ENCODE peak calls at places on chromosome 6, in nine cellular contexts. L, B, I, U, H, S, R, Z and X are unnamed samples.

GRCh38 chr6:45478235-45478634 is 100.5 kb upstream of the SUPT3H start:
- DNase-seq in S (no peak), H (no peak), B (no peak), U (no peak), R (no peak), L (no peak), Z (peak; percentile 71), I (no peak), X (peak; percentile 45)

GRCh38 chr6:40427196-40427595 is 160.0 kb downstream of the LRFN2 start:
- DNase-seq in L (no peak), H (no peak), I (no peak), Z (no peak), B (no peak), S (no peak), R (no peak), U (no peak), X (no peak)

GRCh38 chr6:81950877-81951276 is 198.4 kb upstream of the TENT5A start:
- DNase-seq in R (no peak), L (no peak), Z (peak; percentile 63), B (no peak), H (peak; percentile 71), S (no peak), U (no peak), I (no peak), X (peak; percentile 37)

GRCh38 chr6:149896491-149896890 is 1.4 kb downstream of the RAET1E start:
- DNase-seq in B (no peak), H (no peak), R (no peak), U (no peak), I (peak; percentile 41), Z (peak; percentile 18), S (no peak), L (no peak), X (no peak)

GRCh38 chr6:73722318-73723060 is 26.5 kb downstream of the CD109 start:
- DNase-seq in I (no peak), Z (peak; percentile 91), H (peak; percentile 80), R (peak; percentile 17), L (no peak), U (peak; percentile 55), B (no peak), S (no peak), X (no peak)

GRCh38 chr6:114941078-114941477 is 598.3 kb upstream of the HS3ST5 start:
- DNase-seq in S (no peak), Z (no peak), I (no peak), L (peak; percentile 76), H (no peak), U (no peak), R (no peak), B (no peak), X (no peak)

GRCh38 chr6:150243620-150244314 is 100.9 kb downstream of the PPP1R14C start:
- DNase-seq in U (no peak), S (no peak), L (no peak), Z (no peak), B (no peak), H (no peak), R (no peak), I (no peak), X (no peak)

GRCh38 chr6:56685102-56685733 is 42.5 kb upstream of the DST start:
- DNase-seq in Z (no peak), S (no peak), L (no peak), B (no peak), I (no peak), H (no peak), R (no peak), U (no peak), X (no peak)

GRCh38 chr6:9398794-9399373 is 963.5 kb upstream of the SLC35B3 start:
- DNase-seq in Z (no peak), B (no peak), L (no peak), I (no peak), U (no peak), R (no peak), H (no peak), S (no peak), X (no peak)